ENCODE peak calls at places on chromosomes 4 and X, in four cellular contexts. One of them, this sample, is unnamed.

GRCh38 chr4:97643179-97643578 is 500.1 kb downstream of the STPG2 start:
- DNase-seq in stimulated activated CD8-positive, alpha-beta memory T cell treated with anti-CD3 and anti-CD28 coated beads, Interleukin-2, amount 100 ng/mL, for 1 hour: no peak
- DNase-seq in thyroid gland: no peak
- DNase-seq in germinal center: no peak
- DNase-seq in this sample: no peak

GRCh38 chr4:84529169-84529751 is 30.2 kb upstream of the NKX6-1 start:
- DNase-seq in stimulated activated CD8-positive, alpha-beta memory T cell treated with anti-CD3 and anti-CD28 coated beads, Interleukin-2, amount 100 ng/mL, for 1 hour: no peak
- DNase-seq in thyroid gland: no peak
- DNase-seq in germinal center: peak; percentile 5
- DNase-seq in this sample: no peak

GRCh38 chr4:55722132-55722531 is 86.0 kb upstream of the NMU start:
- DNase-seq in stimulated activated CD8-positive, alpha-beta memory T cell treated with anti-CD3 and anti-CD28 coated beads, Interleukin-2, amount 100 ng/mL, for 1 hour: no peak
- DNase-seq in thyroid gland: no peak
- DNase-seq in germinal center: no peak
- DNase-seq in this sample: no peak

GRCh38 chr4:154491341-154491679 is 289 bp downstream of the DCHS2 start:
- DNase-seq in stimulated activated CD8-positive, alpha-beta memory T cell treated with anti-CD3 and anti-CD28 coated beads, Interleukin-2, amount 100 ng/mL, for 1 hour: no peak
- DNase-seq in thyroid gland: peak; percentile 16
- DNase-seq in germinal center: peak; percentile 10
- DNase-seq in this sample: peak; percentile 33

GRCh38 chr4:138138774-138139173 is 103.4 kb downstream of the SLC7A11 start:
- DNase-seq in stimulated activated CD8-positive, alpha-beta memory T cell treated with anti-CD3 and anti-CD28 coated beads, Interleukin-2, amount 100 ng/mL, for 1 hour: no peak
- DNase-seq in thyroid gland: no peak
- DNase-seq in germinal center: no peak
- DNase-seq in this sample: no peak

GRCh38 chrX:119479845-119480244 is 11.6 kb downstream of the SLC25A5 start:
- DNase-seq in stimulated activated CD8-positive, alpha-beta memory T cell treated with anti-CD3 and anti-CD28 coated beads, Interleukin-2, amount 100 ng/mL, for 1 hour: no peak
- DNase-seq in thyroid gland: no peak
- DNase-seq in germinal center: no peak
- DNase-seq in this sample: no peak

GRCh38 chr4:55920571-55920970 is 28.2 kb upstream of the CEP135 start:
- DNase-seq in stimulated activated CD8-positive, alpha-beta memory T cell treated with anti-CD3 and anti-CD28 coated beads, Interleukin-2, amount 100 ng/mL, for 1 hour: no peak
- DNase-seq in thyroid gland: no peak
- DNase-seq in germinal center: no peak
- DNase-seq in this sample: no peak

GRCh38 chrX:41333744-41333993 is 293 bp upstream of the DDX3X start:
- DNase-seq in stimulated activated CD8-positive, alpha-beta memory T cell treated with anti-CD3 and anti-CD28 coated beads, Interleukin-2, amount 100 ng/mL, for 1 hour: no peak
- DNase-seq in thyroid gland: peak; percentile 66
- DNase-seq in germinal center: peak; percentile 60
- DNase-seq in this sample: peak; percentile 58

GRCh38 chr4:113446019-113446418 is 315.5 kb downstream of the CAMK2D start:
- DNase-seq in stimulated activated CD8-positive, alpha-beta memory T cell treated with anti-CD3 and anti-CD28 coated beads, Interleukin-2, amount 100 ng/mL, for 1 hour: no peak
- DNase-seq in thyroid gland: no peak
- DNase-seq in germinal center: no peak
- DNase-seq in this sample: no peak

GRCh38 chr4:25007608-25008007 is 23.1 kb downstream of the LGI2 start:
- DNase-seq in stimulated activated CD8-positive, alpha-beta memory T cell treated with anti-CD3 and anti-CD28 coated beads, Interleukin-2, amount 100 ng/mL, for 1 hour: no peak
- DNase-seq in thyroid gland: no peak
- DNase-seq in germinal center: no peak
- DNase-seq in this sample: no peak

GRCh38 chr4:17173300-17173699 is 274.9 kb upstream of the LDB2 start:
- DNase-seq in stimulated activated CD8-positive, alpha-beta memory T cell treated with anti-CD3 and anti-CD28 coated beads, Interleukin-2, amount 100 ng/mL, for 1 hour: no peak
- DNase-seq in thyroid gland: no peak
- DNase-seq in germinal center: no peak
- DNase-seq in this sample: no peak

GRCh38 chr4:180304321-180304720 is 1938.9 kb upstream of the TENM3 start:
- DNase-seq in stimulated activated CD8-positive, alpha-beta memory T cell treated with anti-CD3 and anti-CD28 coated beads, Interleukin-2, amount 100 ng/mL, for 1 hour: no peak
- DNase-seq in thyroid gland: no peak
- DNase-seq in germinal center: no peak
- DNase-seq in this sample: no peak

GRCh38 chr4:147731611-147732515 is at the start of gene ARHGAP10:
- DNase-seq in stimulated activated CD8-positive, alpha-beta memory T cell treated with anti-CD3 and anti-CD28 coated beads, Interleukin-2, amount 100 ng/mL, for 1 hour: peak; percentile 47
- DNase-seq in thyroid gland: peak; percentile 78
- DNase-seq in germinal center: peak; percentile 63
- DNase-seq in this sample: no peak

This sample was measured in NT2/D1.